ENCODE peak calls at places on chromosome 14, in ten cellular contexts. W is foreskin fibroblast; C is stimulated activated CD8-positive, alpha-beta memory T cell treated with anti-CD3 and anti-CD28 coated beads, Interleukin-7, amount 100 ng/mL, for 4 hours; A is stimulated activated CD4-positive, alpha-beta T cell treated with anti-CD3 and anti-CD28 coated beads, Interleukin-12 subunit alpha, Interleukin-12 subunit beta, amount 100 ng/mL, for 4 hours; H is posterior vena cava; Y is foreskin keratinocyte; T is A673; R is pancreas; B is AG10803; D is psoas muscle. S is an unnamed sample.

GRCh38 chr14:90107789-90108188 is 46.0 kb downstream of the KCNK13 start:
- DNase-seq in W (no peak), C (no peak), A (no peak), H (no peak), Y (no peak), T (no peak), R (no peak), B (no peak), D (no peak), S (no peak)

GRCh38 chr14:41570415-41571155 is 36.1 kb upstream of the LRFN5 start:
- DNase-seq in W (no peak), C (no peak), A (no peak), H (no peak), Y (no peak), T (no peak), R (no peak), B (no peak), D (no peak), S (no peak)

GRCh38 chr14:100063314-100063941 is 1.8 kb upstream of the EVL start:
- DNase-seq in W (no peak), C (no peak), A (no peak), H (no peak), Y (no peak), T (no peak), R (no peak), B (no peak), D (no peak), S (no peak)

GRCh38 chr14:49940805-49941421 is 48.0 kb downstream of the ARF6 start:
- DNase-seq in W (peak; percentile 61), C (peak; percentile 16), A (no peak), H (no peak), Y (peak; percentile 53), T (peak; percentile 76), R (no peak), B (peak; percentile 82), D (no peak), S (no peak)

GRCh38 chr14:104222396-104223036 is 84.1 kb downstream of the KIF26A start:
- DNase-seq in W (no peak), C (no peak), A (no peak), H (peak; percentile 55), Y (no peak), T (no peak), R (peak; percentile 56), B (no peak), D (peak; percentile 15), S (no peak)

GRCh38 chr14:58747181-58747580 is 109.4 kb downstream of the DACT1 start:
- DNase-seq in W (peak; percentile 86), C (no peak), A (no peak), H (peak; percentile 88), Y (no peak), T (no peak), R (peak; percentile 48), B (peak; percentile 97), D (no peak), S (no peak)

GRCh38 chr14:101547107-101547738 is 14.1 kb upstream of the DIO3 start:
- DNase-seq in W (no peak), C (no peak), A (no peak), H (no peak), Y (no peak), T (no peak), R (peak; percentile 48), B (no peak), D (no peak), S (no peak)

GRCh38 chr14:88669346-88669745 is 106.5 kb downstream of the ZC3H14 start:
- DNase-seq in W (no peak), C (no peak), A (no peak), H (no peak), Y (no peak), T (no peak), R (no peak), B (no peak), D (no peak), S (no peak)

S was measured in SK-N-DZ.